ENCODE peak calls at places on chromosome 5, in ten cellular contexts. J, F, K, I, O, U, G, T, Q and E are unnamed samples.

GRCh38 chr5:159878988-159879471 is 37.3 kb upstream of the ADRA1B start:
- DNase-seq in O (peak; percentile 74), G (no peak), K (peak; percentile 55), U (peak; percentile 21), Q (peak; percentile 64), T (peak; percentile 85), F (peak; percentile 68), I (peak; percentile 78), J (no peak), E (no peak)

GRCh38 chr5:159912033-159912800 is 4.1 kb upstream of the ADRA1B start:
- DNase-seq in K (no peak), J (no peak), T (no peak), F (peak; percentile 81), Q (no peak), O (peak; percentile 77), I (peak; percentile 48), U (no peak), G (no peak), E (no peak)

GRCh38 chr5:41346609-41347008 is 133.3 kb upstream of the C6 start:
- DNase-seq in K (no peak), Q (no peak), T (no peak), G (no peak), U (no peak), I (no peak), J (no peak), F (peak; percentile 16), O (no peak), E (no peak)

GRCh38 chr5:136079195-136079985 is 50.6 kb downstream of the TGFBI start:
- DNase-seq in U (peak; percentile 41), Q (no peak), J (no peak), O (no peak), F (no peak), G (no peak), K (no peak), T (no peak), I (no peak), E (no peak)

GRCh38 chr5:31553863-31554262 is 21.8 kb downstream of the C5orf22 start:
- DNase-seq in U (no peak), I (no peak), O (no peak), K (no peak), G (no peak), Q (no peak), T (no peak), J (no peak), F (no peak), E (no peak)

GRCh38 chr5:131466171-131466766 is 168.8 kb downstream of the RAPGEF6 start:
- DNase-seq in O (no peak), Q (no peak), U (no peak), T (no peak), F (peak; percentile 70), J (no peak), K (no peak), I (no peak), G (no peak), E (no peak)

GRCh38 chr5:131242728-131243255 is 21.1 kb upstream of the CDC42SE2 start:
- DNase-seq in K (peak; percentile 43), I (no peak), F (peak; percentile 84), U (no peak), G (no peak), O (peak; percentile 20), Q (no peak), T (no peak), J (no peak), E (no peak)

GRCh38 chr5:561408-561807 is 37.2 kb upstream of the SLC9A3 start:
- DNase-seq in I (no peak), T (peak; percentile 9), K (no peak), Q (no peak), U (no peak), O (no peak), G (no peak), J (no peak), F (no peak), E (no peak)

GRCh38 chr5:171310816-171311697 is 2.0 kb downstream of the TLX3 start:
- DNase-seq in I (no peak), J (no peak), U (peak; percentile 36), O (peak; percentile 25), F (no peak), T (no peak), Q (no peak), G (no peak), K (no peak), E (no peak)

GRCh38 chr5:9091896-9092662 is 453.8 kb downstream of the SEMA5A start:
- DNase-seq in U (no peak), I (no peak), O (no peak), Q (no peak), T (no peak), F (no peak), J (no peak), G (no peak), K (no peak), E (no peak)

GRCh38 chr5:62729662-62730061 is 151.0 kb downstream of the LRRC70 start:
- DNase-seq in I (no peak), G (no peak), Q (no peak), U (no peak), F (no peak), K (no peak), O (no peak), T (no peak), J (no peak), E (no peak)

GRCh38 chr5:68215888-68216736 is 556 bp downstream of the PIK3R1 start:
- DNase-seq in O (peak; percentile 25), F (no peak), T (peak; percentile 67), J (no peak), K (peak; percentile 80), Q (peak; percentile 51), U (no peak), G (no peak), I (peak; percentile 42), E (peak; percentile 75)

GRCh38 chr5:24142346-24142745 is 502.4 kb downstream of the CDH10 start:
- DNase-seq in I (no peak), T (no peak), Q (no peak), F (no peak), U (no peak), G (no peak), O (no peak), J (no peak), K (no peak), E (no peak)

GRCh38 chr5:1883925-1884637 is 1.4 kb upstream of the IRX4 start:
- DNase-seq in I (no peak), T (no peak), O (no peak), U (no peak), K (no peak), G (no peak), Q (no peak), J (no peak), F (peak; percentile 88), E (no peak)

GRCh38 chr5:57037355-57037754 is 85.4 kb upstream of the MIER3 start:
- DNase-seq in G (no peak), J (no peak), I (no peak), O (peak; percentile 6), F (peak; percentile 5), T (no peak), U (no peak), Q (no peak), K (no peak), E (no peak)
- TF ChIP-seq CTCF in G (no peak), J (no peak), I (no peak), O (no peak), F (no peak), T (no peak), U (no peak), Q (no peak), K (no peak), E (no peak)

DNA sequence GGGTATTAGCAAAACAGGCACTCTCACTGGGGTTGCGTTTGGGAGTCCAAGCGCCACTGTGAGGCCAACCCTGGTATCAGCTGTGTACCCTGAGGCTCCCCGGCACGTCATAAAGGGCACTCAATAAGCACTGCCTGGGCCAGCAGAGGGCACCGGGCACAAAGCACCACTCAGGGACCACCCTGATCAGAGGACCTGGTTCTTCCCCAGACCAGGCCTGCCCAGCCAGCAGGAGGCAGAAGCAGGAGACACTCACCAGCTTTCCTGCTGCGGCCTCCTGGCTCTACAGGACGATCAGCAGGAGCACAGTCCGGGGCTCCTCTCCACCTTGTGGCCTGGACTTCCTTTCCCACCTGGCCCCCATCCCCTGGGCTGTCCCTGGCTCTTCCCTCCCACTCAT is 12.6 kb downstream of the MGAT1 start:
- DNase-seq in I (no peak), O (no peak), U (peak; percentile 60), Q (no peak), F (no peak), G (no peak), J (no peak), K (peak; percentile 17), T (no peak), E (no peak)
- TF ChIP-seq CTCF in I (no peak), O (no peak), U (no peak), Q (no peak), F (no peak), G (peak; percentile 18), J (no peak), K (no peak), T (no peak), E (no peak)

DNA sequence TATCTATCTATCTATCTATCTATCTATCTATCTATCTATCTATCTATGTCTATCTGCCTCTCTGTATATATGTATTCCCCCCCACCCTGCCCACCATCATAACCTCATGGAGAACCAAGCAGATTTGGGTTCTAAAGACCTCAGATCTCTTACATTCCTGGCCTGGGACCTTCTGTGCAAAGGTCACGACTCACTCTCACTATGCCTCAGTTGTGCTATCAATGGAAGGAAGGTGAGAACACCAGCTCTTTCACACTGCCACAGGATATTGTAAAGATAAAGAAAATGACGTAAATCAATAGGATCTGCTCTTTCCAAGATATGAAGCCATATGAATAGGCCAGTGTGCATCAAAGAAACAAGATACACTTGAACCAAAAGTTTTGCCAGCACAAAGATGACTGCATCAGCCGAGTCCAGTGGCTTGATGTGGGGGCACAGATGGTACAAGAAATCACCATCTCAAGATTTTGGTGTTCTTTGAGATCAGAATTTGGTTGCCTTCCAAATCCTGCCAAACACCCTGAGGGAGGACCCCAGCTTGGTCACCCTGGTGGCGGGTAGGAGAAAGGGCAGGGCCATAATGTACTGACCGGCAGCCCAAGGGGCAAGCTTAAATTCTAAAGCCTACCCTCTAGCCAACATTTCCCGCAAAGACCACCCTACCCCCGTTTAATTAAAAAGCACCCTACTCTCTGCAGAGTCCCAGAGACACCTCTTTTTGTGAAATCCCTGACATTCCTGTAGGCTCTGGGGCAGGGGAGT is 8.4 kb upstream of the FGF1 start:
- DNase-seq in U (no peak), T (no peak), Q (no peak), O (no peak), J (no peak), F (no peak), I (no peak), K (no peak), G (no peak), E (no peak)
- TF ChIP-seq CTCF in U (peak; percentile 52), T (no peak), Q (no peak), O (peak; percentile 29), J (no peak), F (peak; percentile 15), I (no peak), K (no peak), G (no peak), E (no peak)

DNA sequence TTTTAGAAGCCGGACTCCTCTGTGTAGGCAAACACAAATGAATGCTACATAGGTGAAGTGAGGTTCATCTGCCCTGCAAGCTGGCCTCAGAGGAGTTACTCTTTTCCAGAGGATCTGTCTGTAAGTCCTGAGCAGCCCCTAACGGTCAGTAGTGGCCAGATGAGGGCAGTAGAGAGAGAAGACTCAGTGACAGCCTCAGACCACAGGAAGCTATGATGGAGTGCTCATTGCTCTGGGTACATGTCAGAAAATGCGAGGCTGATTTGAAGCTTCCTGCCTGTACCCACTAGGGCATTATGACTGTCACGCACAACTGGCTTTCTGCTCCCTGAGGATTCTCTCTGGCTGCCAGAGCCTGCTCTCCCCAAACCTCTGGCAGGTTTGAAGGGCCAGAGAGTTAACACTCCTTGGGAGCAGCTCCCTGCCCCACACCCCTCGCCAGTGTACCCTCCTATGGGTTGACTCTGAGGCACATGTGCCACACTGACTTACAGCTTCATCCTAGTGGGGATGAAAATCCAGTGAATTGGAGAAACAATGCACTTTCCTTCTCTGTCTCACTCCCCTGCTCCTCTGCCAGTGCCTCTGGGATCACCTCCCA is 141.5 kb downstream of the GABRG2 start:
- DNase-seq in T (no peak), F (peak; percentile 83), J (no peak), I (no peak), O (peak; percentile 24), Q (peak; percentile 11), G (no peak), U (peak; percentile 69), K (peak; percentile 51), E (peak; percentile 28)
- TF ChIP-seq CTCF in T (no peak), F (peak; percentile 71), J (peak; percentile 31), I (no peak), O (peak; percentile 54), Q (peak; percentile 30), G (no peak), U (no peak), K (peak; percentile 26), E (peak; percentile 55)